ENCODE peak calls at places on chromosomes 12 and 14, in eight cellular contexts. O is IMR-90, Y is BE2C, F is lower leg skin, L is spleen, X is fibroblast of pulmonary artery, W is colonic mucosa, C is stomach. B is an unnamed sample.
A peak's percentile ranks its signal among the peaks of the same experiment; 100 is the strongest.

GRCh38 chr12:103933237-103933636 is 3.0 kb downstream of the HSP90B1 start:
- DNase-seq in O (no peak), Y (no peak), F (no peak), L (no peak), X (no peak), W (no peak), C (no peak), B (no peak)

GRCh38 chr12:104680506-104680905 is 223.8 kb downstream of the CHST11 start:
- DNase-seq in O (no peak), Y (no peak), F (no peak), L (no peak), X (no peak), W (no peak), C (no peak), B (no peak)

GRCh38 chr14:53963491-53964227 is 7.0 kb upstream of the BMP4 start:
- DNase-seq in O (no peak), Y (no peak), F (peak; percentile 88), L (no peak), X (peak; percentile 32), W (peak; percentile 45), C (peak; percentile 70), B (no peak)

GRCh38 chr12:27807063-27807703 is 27.1 kb upstream of the MANSC4 start:
- DNase-seq in O (no peak), Y (no peak), F (no peak), L (no peak), X (no peak), W (no peak), C (no peak), B (no peak)

GRCh38 chr12:27190761-27191160 is 53.3 kb upstream of the STK38L start:
- DNase-seq in O (peak; percentile 88), Y (no peak), F (no peak), L (no peak), X (peak; percentile 82), W (no peak), C (no peak), B (peak; percentile 76)

GRCh38 chr14:35576260-35576659 is 42.3 kb downstream of the INSM2 start:
- DNase-seq in O (peak; percentile 6), Y (peak; percentile 23), F (no peak), L (no peak), X (peak; percentile 74), W (no peak), C (no peak), B (no peak)

GRCh38 chr12:108833355-108833733 is 24.0 kb downstream of the SSH1 start:
- DNase-seq in O (peak; percentile 90), Y (no peak), F (no peak), L (peak; percentile 46), X (peak; percentile 91), W (no peak), C (no peak), B (peak; percentile 97)

GRCh38 chr14:88545256-88545655 is 9.6 kb downstream of the PTPN21 start:
- DNase-seq in O (no peak), Y (no peak), F (no peak), L (no peak), X (no peak), W (no peak), C (no peak), B (no peak)

GRCh38 chr12:108696111-108696995 is 35.0 kb downstream of the CORO1C start:
- DNase-seq in O (peak; percentile 100), Y (no peak), F (no peak), L (no peak), X (peak; percentile 100), W (no peak), C (no peak), B (peak; percentile 99)

GRCh38 chr14:44763356-44763755 is 198.4 kb downstream of the KLHL28 start:
- DNase-seq in O (peak; percentile 41), Y (no peak), F (no peak), L (no peak), X (no peak), W (no peak), C (no peak), B (no peak)

GRCh38 chr12:77229640-77230442 is 164.5 kb upstream of the E2F7 start:
- DNase-seq in O (no peak), Y (no peak), F (no peak), L (no peak), X (peak; percentile 81), W (no peak), C (no peak), B (no peak)

GRCh38 chr14:59296508-59296907 is 108.0 kb downstream of the DAAM1 start:
- DNase-seq in O (no peak), Y (no peak), F (no peak), L (no peak), X (no peak), W (no peak), C (no peak), B (no peak)

GRCh38 chr12:51591020-51591901 is at the start of gene SCN8A:
- DNase-seq in O (peak; percentile 56), Y (peak; percentile 92), F (peak; percentile 81), L (peak; percentile 77), X (peak; percentile 11), W (peak; percentile 23), C (peak; percentile 36), B (peak; percentile 66)

GRCh38 chr12:41462312-41462711 is 274.2 kb downstream of the PDZRN4 start:
- DNase-seq in O (no peak), Y (no peak), F (no peak), L (no peak), X (no peak), W (no peak), C (no peak), B (no peak)

GRCh38 chr14:103633391-103633790 is 4.4 kb downstream of the KLC1 start:
- DNase-seq in O (no peak), Y (no peak), F (no peak), L (no peak), X (no peak), W (no peak), C (no peak), B (no peak)

GRCh38 chr12:18135509-18135908 is 45.5 kb upstream of the RERGL start:
- DNase-seq in O (no peak), Y (no peak), F (no peak), L (no peak), X (peak; percentile 43), W (no peak), C (no peak), B (peak; percentile 31)

GRCh38 chr14:96979611-96980074 is 182.5 kb downstream of the VRK1 start:
- DNase-seq in O (no peak), Y (peak; percentile 75), F (no peak), L (no peak), X (no peak), W (no peak), C (no peak), B (no peak)

GRCh38 chr12:7093892-7094291 is 1.6 kb upstream of the C1R start:
- DNase-seq in O (no peak), Y (no peak), F (peak; percentile 87), L (no peak), X (peak; percentile 14), W (no peak), C (no peak), B (peak; percentile 80)

GRCh38 chr14:77372304-77372841 is 4.5 kb downstream of the TMED8 start:
- DNase-seq in O (peak; percentile 88), Y (no peak), F (no peak), L (no peak), X (peak; percentile 3), W (no peak), C (no peak), B (no peak)
- H3K4me3 ChIP-seq in O (no peak overlapping the region), Y (no peak overlapping the region), F (no peak overlapping the region), L (no peak overlapping the region), X (no peak overlapping the region), W (no peak overlapping the region), C (no peak overlapping the region), B (no peak overlapping the region)

GRCh38 chr12:128947199-128947598 is 93.9 kb downstream of the GLT1D1 start:
- DNase-seq in O (no peak), Y (no peak), F (peak; percentile 39), L (no peak), X (no peak), W (no peak), C (no peak), B (no peak)

GRCh38 chr12:128956755-128957154 is 103.5 kb downstream of the GLT1D1 start:
- DNase-seq in O (no peak), Y (no peak), F (no peak), L (no peak), X (no peak), W (no peak), C (no peak), B (no peak)

GRCh38 chr12:128951448-128951847 is 98.2 kb downstream of the GLT1D1 start:
- DNase-seq in O (no peak), Y (no peak), F (no peak), L (no peak), X (no peak), W (no peak), C (no peak), B (no peak)
- TF ChIP-seq CTCF in O (no peak), Y (no peak), F (no peak), L (no peak), X (no peak), W (no peak), C (no peak), B (no peak)

DNA sequence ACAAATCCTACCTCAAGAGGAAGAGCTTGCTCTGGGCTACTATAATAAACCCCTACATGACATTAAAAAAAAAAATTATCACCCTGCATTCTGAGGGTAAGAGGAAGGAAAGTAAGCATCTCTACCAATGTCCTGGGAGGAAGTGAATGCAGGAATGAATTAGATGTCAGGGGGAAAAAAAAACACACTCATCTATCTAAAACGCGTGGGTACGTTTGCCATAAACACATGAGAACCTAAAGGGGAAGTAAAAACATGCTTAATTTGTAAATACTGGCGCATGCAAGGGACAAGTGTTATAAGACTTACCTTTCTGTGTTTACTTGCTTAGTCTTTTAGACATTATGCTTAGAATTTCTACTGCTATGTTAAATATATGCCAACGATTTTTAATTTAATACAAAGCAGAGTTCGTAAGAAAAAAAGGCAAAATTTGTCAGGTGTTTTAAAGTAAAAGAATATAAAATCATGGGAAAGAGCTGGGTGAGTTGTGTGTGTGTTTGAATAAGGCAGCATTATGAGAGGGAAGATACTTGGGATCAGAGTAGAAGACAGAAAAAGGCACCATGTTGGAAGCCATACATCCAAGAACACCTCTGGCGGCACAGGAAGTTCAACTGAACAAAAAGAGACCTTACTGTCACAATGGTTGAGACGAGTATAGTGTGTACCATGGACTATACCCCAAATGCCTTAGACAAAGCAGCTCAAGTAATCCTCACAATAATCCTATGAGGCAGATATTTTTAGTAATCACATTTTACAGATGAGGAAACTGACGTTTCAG is 1.5 kb downstream of the TMED8 start:
- DNase-seq in O (no peak), Y (no peak), F (no peak), L (no peak), X (no peak), W (no peak), C (no peak), B (no peak)
- H3K4me3 ChIP-seq in O (no peak overlapping the region), Y (peak overlapping the region; percentile 88), F (no peak overlapping the region), L (peak overlapping the region; percentile 96), X (peak overlapping the region; percentile 75), W (no peak overlapping the region), C (no peak overlapping the region), B (peak overlapping the region; percentile 93)

DNA sequence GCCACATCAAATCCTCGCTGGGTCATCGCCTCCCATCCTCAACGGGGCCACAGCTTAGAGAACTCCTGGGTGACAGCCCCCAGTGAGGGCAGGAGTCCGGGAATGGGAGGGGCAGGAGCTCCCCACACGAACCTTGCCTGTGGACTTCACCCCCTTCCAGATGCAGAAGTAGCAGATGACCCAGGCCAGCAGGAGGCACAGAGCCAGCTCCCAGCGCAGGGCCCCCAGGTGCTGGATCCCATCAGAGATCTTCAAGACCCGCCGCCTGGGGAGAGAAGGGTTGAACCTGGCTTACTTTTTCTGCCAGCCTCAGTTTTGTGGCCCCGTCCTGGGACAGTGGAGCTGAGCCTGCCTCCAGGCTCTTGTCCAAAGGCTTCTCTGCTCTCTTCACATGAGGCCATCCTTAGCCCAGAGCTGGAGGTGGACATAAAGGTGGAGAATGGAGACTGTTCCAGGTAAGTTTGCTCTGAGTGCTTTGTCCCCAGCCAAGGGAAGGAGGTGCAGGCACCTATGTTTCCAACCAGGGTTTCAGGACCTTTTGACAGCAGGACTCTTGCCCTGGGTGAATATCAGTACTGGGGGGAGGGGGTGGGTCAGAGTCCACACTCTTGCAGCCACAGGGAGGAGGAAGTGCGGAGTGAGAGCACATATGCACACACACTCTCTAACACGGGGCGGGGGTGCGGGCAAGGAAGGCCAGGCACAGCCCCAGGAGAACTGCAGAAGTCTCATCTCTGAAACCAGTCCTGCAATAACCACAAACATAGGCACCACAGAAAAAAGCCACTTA is 23.3 kb upstream of the SLC6A12 start:
- DNase-seq in O (no peak), Y (no peak), F (peak; percentile 75), L (no peak), X (no peak), W (peak; percentile 56), C (no peak), B (no peak)
- TF ChIP-seq CTCF in O (no peak), Y (no peak), F (no peak), L (no peak), X (no peak), W (no peak), C (no peak), B (no peak)

B was measured in AG10803.